ENCODE peak calls at places on chromosomes 2 and 18, in five cellular contexts. Z is tibial nerve, F is foreskin fibroblast, L is breast epithelium, K is AG04450. Q is an unnamed sample.
A peak's percentile ranks its signal among the peaks of the same experiment; 100 is the strongest.

GRCh38 chr2:207223051-207223450 is 57.3 kb upstream of the KLF7 start:
- DNase-seq in L (no peak), F (peak; percentile 65), K (peak; percentile 38), Z (no peak), Q (no peak)

GRCh38 chr2:206556357-206556949 is 85.8 kb upstream of the FAM237A start:
- DNase-seq in Z (no peak), K (peak; percentile 8), F (peak; percentile 51), L (no peak), Q (no peak)

GRCh38 chr2:37625781-37626548 is 45.5 kb downstream of the CDC42EP3 start:
- DNase-seq in K (no peak), Z (no peak), L (no peak), F (no peak), Q (no peak)

GRCh38 chr18:62739911-62740310 is 24.6 kb downstream of the PHLPP1 start:
- DNase-seq in Z (no peak), L (no peak), F (no peak), K (no peak), Q (no peak)

GRCh38 chr2:2756886-2757285 is 425.8 kb upstream of the MYT1L start:
- DNase-seq in K (no peak), Z (no peak), F (no peak), L (no peak), Q (no peak)

GRCh38 chr2:43689999-43690398 is 13.8 kb upstream of the C1GALT1C1L start:
- DNase-seq in F (no peak), Z (no peak), L (no peak), K (no peak), Q (no peak)

GRCh38 chr18:40006553-40007073 is 1948.4 kb upstream of the PIK3C3 start:
- DNase-seq in K (no peak), L (no peak), F (no peak), Z (no peak), Q (no peak)

GRCh38 chr2:50401772-50402653 is 629.9 kb downstream of the NRXN1 start:
- DNase-seq in K (peak; percentile 8), F (peak; percentile 29), Z (peak; percentile 16), L (peak; percentile 54), Q (peak; percentile 7)

GRCh38 chr2:96832751-96833507 is 10.9 kb downstream of the ANKRD23 start:
- DNase-seq in F (peak; percentile 89), K (peak; percentile 11), L (peak; percentile 69), Z (no peak), Q (no peak)

GRCh38 chr2:173101687-173102086 is 26.0 kb downstream of the MAP3K20 start:
- DNase-seq in Z (no peak), K (no peak), F (peak; percentile 82), L (no peak), Q (no peak)

GRCh38 chr18:70293166-70293565 is 4.3 kb downstream of the SOCS6 start:
- DNase-seq in L (no peak), F (no peak), K (no peak), Z (no peak), Q (no peak)

GRCh38 chr2:224101820-224102630 is 62.9 kb upstream of the SERPINE2 start:
- DNase-seq in F (peak; percentile 97), K (peak; percentile 90), L (no peak), Z (no peak), Q (peak; percentile 98)

GRCh38 chr2:7094113-7094760 is 177.0 kb downstream of the RNF144A start:
- DNase-seq in Z (no peak), L (no peak), K (no peak), F (no peak), Q (peak; percentile 19)

GRCh38 chr2:48279347-48279746 is 250.6 kb upstream of the STON1 start:
- DNase-seq in Z (no peak), K (no peak), L (no peak), F (no peak), Q (no peak)

GRCh38 chr18:75208836-75209128 is 157 bp downstream of the PTGR3 start:
- DNase-seq in Z (no peak), L (no peak), F (no peak), K (no peak), Q (no peak)

GRCh38 chr2:219254590-219255219 is 987 bp upstream of the TUBA4A start:
- DNase-seq in L (no peak), Z (no peak), K (no peak), F (peak; percentile 23), Q (no peak)

GRCh38 chr2:186517090-186517489 is 31.0 kb downstream of the ZC3H15 start:
- DNase-seq in K (no peak), L (no peak), F (no peak), Z (no peak), Q (no peak)

GRCh38 chr2:225112362-225113111 is 70.3 kb upstream of the DOCK10 start:
- DNase-seq in L (no peak), K (no peak), F (peak; percentile 39), Z (no peak), Q (no peak)

GRCh38 chr2:35873921-35874320 is 481.7 kb upstream of the CRIM1 start:
- DNase-seq in F (no peak), L (no peak), Z (no peak), K (no peak), Q (no peak)

GRCh38 chr18:9025104-9025838 is 77.2 kb upstream of the NDUFV2 start:
- DNase-seq in K (peak; percentile 33), Z (no peak), L (no peak), F (peak; percentile 91), Q (no peak)

GRCh38 chr2:4029081-4029480 is 325.7 kb downstream of the DCDC2C start:
- DNase-seq in Z (no peak), L (no peak), F (no peak), K (no peak), Q (no peak)

GRCh38 chr18:35311506-35311905 is 21.5 kb upstream of the ZSCAN30 start:
- DNase-seq in L (no peak), Z (no peak), K (no peak), F (peak; percentile 81), Q (no peak)

GRCh38 chr2:26396734-26397298 is 4.9 kb upstream of the DRC1 start:
- DNase-seq in Z (no peak), F (no peak), L (no peak), K (no peak), Q (no peak)

GRCh38 chr2:26407517-26407916 is 5.8 kb downstream of the DRC1 start:
- DNase-seq in L (no peak), K (no peak), F (no peak), Z (no peak), Q (no peak)

GRCh38 chr2:26400723-26401122 is 997 bp upstream of the DRC1 start:
- DNase-seq in L (no peak), F (no peak), Z (no peak), K (no peak), Q (no peak)

GRCh38 chr2:26399781-26400376 is 1.8 kb upstream of the DRC1 start:
- DNase-seq in Z (no peak), L (no peak), F (no peak), K (no peak), Q (no peak)

GRCh38 chr2:26401739-26402541 is at the start of gene DRC1:
- DNase-seq in L (peak; percentile 55), Z (no peak), K (peak; percentile 37), F (peak; percentile 90), Q (no peak)
- TF ChIP-seq CTCF in L (no peak), Z (no peak), K (no peak), F (no peak), Q (peak; percentile 1)

DNA sequence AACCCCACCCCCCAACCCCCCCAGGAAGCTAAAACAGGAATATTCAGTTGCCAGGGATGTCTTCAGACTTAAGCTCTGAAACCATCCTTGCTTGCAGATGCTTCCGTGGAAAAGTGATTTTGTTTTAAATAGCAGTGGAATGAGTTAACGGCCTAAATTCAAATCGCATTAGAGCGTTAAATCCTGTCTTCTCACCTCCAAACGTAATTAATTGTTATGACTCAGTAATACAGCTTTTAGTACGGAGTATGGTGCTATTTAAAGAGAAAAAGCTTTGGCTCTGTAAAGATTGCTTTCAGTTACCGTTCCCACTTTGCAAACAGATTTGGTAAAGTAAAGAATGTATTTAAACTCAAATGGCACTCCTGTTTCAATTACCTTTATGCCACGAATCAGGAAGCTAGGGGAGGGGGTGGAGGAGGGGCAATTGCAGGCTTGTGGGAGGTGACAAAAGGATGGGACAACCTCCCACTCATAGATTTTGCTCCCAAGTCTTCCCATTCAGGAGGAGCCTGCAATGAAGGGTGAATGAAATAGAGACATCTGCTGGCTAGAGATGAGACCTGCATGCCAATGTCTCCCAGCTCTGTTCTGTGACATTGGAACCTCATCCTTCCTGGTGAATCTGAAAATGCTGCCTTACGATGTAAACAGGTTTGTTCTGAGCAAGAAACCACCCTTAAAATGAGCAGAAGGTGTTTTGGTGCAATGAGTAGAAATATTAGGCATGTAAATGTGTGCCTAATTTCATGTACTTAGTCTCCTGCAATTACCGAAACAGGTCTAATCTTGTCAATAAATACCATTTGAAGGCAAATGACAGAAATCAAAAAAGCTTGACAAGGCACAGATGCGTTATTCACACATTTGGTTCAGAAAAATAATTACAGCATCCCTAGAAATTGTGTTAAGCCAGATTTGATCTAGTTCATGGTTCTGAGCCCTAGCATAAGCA is 2.6 kb upstream of the PID1 start:
- DNase-seq in L (no peak), K (peak; percentile 23), F (peak; percentile 89), Z (no peak), Q (no peak)
- H3K4me3 ChIP-seq in L (peak overlapping the region; percentile 58), K (peak overlapping the region; percentile 14), F (peak overlapping the region; percentile 48), Z (no peak overlapping the region), Q (no peak overlapping the region)

DNA sequence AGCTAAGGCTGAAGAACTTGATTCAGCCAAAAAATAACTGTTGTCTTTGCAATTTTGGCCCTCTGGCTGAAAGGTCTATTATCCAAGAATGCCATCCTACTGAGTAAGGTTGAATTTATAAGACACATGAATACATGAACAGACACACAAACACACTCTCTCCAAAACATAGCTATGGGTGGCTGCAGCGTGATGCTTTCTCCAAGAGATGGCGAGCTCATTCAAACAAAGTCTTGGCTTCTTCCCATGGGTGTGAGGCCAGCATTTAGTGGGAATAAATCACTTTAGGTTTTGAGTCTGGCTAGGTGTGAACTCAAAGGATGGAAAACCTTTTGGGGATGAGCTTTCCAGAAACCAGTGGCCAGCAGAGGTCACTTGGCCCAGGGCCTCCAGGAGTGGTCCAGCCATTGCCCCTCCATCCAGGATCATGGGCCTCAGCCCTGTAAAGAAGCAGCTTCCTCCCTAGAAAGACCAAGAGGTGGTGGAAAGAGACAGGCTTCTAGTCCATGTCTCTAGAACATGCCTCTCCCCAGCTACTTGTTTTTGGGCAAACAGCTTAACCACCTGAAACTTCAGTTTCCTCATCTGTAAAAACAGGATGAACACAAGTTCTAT is 11.0 kb upstream of the OSR1 start:
- DNase-seq in F (peak; percentile 78), Z (no peak), L (no peak), K (no peak), Q (no peak)
- TF ChIP-seq CTCF in F (peak; percentile 70), Z (no peak), L (no peak), K (peak; percentile 63), Q (peak; percentile 68)

DNA sequence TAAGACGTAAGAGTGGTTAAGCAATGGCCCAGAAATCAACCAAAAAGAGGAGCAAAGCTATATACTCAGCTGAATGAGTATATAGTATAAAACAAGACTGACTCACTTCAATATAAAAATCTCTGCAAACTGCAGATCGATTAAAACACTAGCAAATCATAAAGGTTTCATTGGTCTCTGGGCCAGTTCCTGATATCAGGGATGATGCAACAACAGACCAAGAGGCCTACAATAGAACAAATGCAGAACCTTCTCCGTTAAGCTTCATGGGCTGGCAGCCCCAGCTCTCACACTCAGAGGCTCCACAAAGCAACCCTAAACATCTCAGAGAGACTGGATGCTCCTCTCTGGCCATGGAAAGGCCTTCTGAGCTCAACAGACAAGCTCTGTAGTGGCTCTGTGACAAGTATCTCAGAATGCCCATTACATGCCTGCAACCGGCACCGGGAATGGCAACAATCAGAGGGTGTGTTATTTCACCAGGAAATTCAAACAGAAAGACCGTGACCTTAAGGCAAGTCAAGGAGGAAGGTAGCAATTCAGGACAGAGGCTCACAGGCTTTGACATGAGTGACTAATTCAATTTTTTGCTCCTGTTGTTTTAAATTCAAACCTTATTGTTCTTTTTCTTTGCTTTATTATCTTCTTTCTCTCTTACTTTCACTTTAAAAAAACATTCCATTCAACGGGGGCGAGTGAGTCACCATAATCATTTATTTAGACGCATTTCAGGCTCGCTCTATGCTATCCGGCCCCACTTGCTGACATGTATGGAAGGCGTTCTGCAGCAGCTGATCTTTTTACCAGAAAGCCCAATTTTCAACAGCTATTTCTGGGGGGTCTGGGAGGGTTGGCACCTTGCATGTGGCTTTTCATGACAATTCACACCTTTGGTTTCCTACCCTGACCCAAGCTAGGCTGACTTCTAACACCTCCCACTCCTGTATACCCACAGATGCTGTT is 15.1 kb downstream of the CYRIA start:
- DNase-seq in K (no peak), Z (no peak), L (no peak), F (peak; percentile 14), Q (no peak)
- H3K4me3 ChIP-seq in K (peak overlapping the region; percentile 40), Z (no peak overlapping the region), L (peak overlapping the region; percentile 57), F (peak overlapping the region; percentile 8), Q (peak overlapping the region; percentile 12)

Q was measured in AG04449.